ENCODE peak calls at places on chromosome 1, in ten cellular contexts. A is NB4; P is tibial artery; F is CD8-positive, alpha-beta T cell; R is cardiac fibroblast; K is foreskin fibroblast; Z is coronary artery; Y is kidney epithelial cell; E is astrocyte of the spinal cord; I is pancreas. M is an unnamed sample.
A peak's percentile ranks its signal among the peaks of the same experiment; 100 is the strongest.

GRCh38 chr1:92043621-92044020 is 13.8 kb downstream of the EPHX4 start:
- DNase-seq in Z (no peak), A (no peak), F (no peak), Y (no peak), P (no peak), R (no peak), K (no peak), I (no peak), E (no peak), M (no peak)

GRCh38 chr1:174968750-174969244 is 30.9 kb upstream of the CACYBP start:
- DNase-seq in A (peak; percentile 64), E (peak; percentile 90), Z (no peak), R (peak; percentile 52), Y (peak; percentile 53), K (peak; percentile 16), F (no peak), P (no peak), I (no peak), M (peak; percentile 76)

GRCh38 chr1:70353641-70354331 is 736 bp downstream of the ANKRD13C start:
- DNase-seq in Y (peak; percentile 58), E (peak; percentile 71), I (no peak), R (peak; percentile 61), Z (no peak), A (peak; percentile 58), P (no peak), K (peak; percentile 55), F (peak; percentile 18), M (peak; percentile 66)

GRCh38 chr1:247373721-247374141 is 42.1 kb upstream of the ZNF496 start:
- DNase-seq in I (no peak), Y (no peak), P (no peak), Z (no peak), E (peak; percentile 22), R (peak; percentile 52), K (no peak), F (peak; percentile 46), A (peak; percentile 66), M (peak; percentile 50)

GRCh38 chr1:13617108-13617507 is 33.5 kb downstream of the PDPN start:
- DNase-seq in A (no peak), I (no peak), R (peak; percentile 38), E (no peak), K (no peak), Z (no peak), F (no peak), P (no peak), Y (no peak), M (peak; percentile 19)

GRCh38 chr1:180948357-180948756 is 35.7 kb downstream of the KIAA1614 start:
- DNase-seq in K (no peak), I (no peak), Y (no peak), F (no peak), P (no peak), R (no peak), Z (no peak), E (no peak), A (no peak), M (no peak)

GRCh38 chr1:220368352-220369265 is 96.4 kb upstream of the RAB3GAP2 start:
- DNase-seq in I (no peak), A (no peak), Y (peak; percentile 10), K (no peak), Z (no peak), R (peak; percentile 3), P (no peak), E (no peak), F (no peak), M (peak; percentile 83)

GRCh38 chr1:48582408-48582807 is 110.4 kb upstream of the SPATA6 start:
- DNase-seq in Z (no peak), R (no peak), P (no peak), F (no peak), Y (no peak), I (no peak), K (no peak), E (no peak), A (no peak), M (no peak)

GRCh38 chr1:84689514-84690396 is 506 bp downstream of the SSX2IP start:
- DNase-seq in I (no peak), E (peak; percentile 56), Y (no peak), Z (peak; percentile 77), R (peak; percentile 54), P (peak; percentile 75), F (no peak), A (peak; percentile 75), K (peak; percentile 33), M (no peak)

GRCh38 chr1:84690397-84691138 is at the start of gene SSX2IP:
- DNase-seq in F (peak; percentile 99), A (peak; percentile 97), K (peak; percentile 97), E (peak; percentile 98), R (peak; percentile 98), Z (peak; percentile 98), I (peak; percentile 99), Y (peak; percentile 79), P (peak; percentile 99), M (peak; percentile 95)

GRCh38 chr1:84686203-84686602 is 4.1 kb downstream of the SSX2IP start:
- DNase-seq in R (no peak), P (no peak), F (no peak), A (no peak), Z (no peak), K (no peak), Y (no peak), I (no peak), E (no peak), M (no peak)

GRCh38 chr1:84688461-84689061 is 1.7 kb downstream of the SSX2IP start:
- DNase-seq in P (no peak), R (peak; percentile 56), I (no peak), Z (no peak), Y (no peak), A (peak; percentile 74), K (no peak), F (no peak), E (no peak), M (peak; percentile 43)

GRCh38 chr1:84687703-84688460 is 2.4 kb downstream of the SSX2IP start:
- DNase-seq in I (no peak), K (peak; percentile 61), R (peak; percentile 27), E (peak; percentile 27), F (no peak), Z (no peak), P (no peak), Y (no peak), A (peak; percentile 13), M (peak; percentile 47)
- H3K4me3 ChIP-seq in I (no peak overlapping the region), K (peak overlapping the region; percentile 69), R (no peak overlapping the region), E (no peak overlapping the region), F (no peak overlapping the region), Z (no peak overlapping the region), P (no peak overlapping the region), Y (no peak overlapping the region), A (peak overlapping the region; percentile 78), M (no peak overlapping the region)

GRCh38 chr1:156703336-156703735 is 2.0 kb downstream of the CRABP2 start:
- DNase-seq in A (no peak), F (no peak), P (no peak), Y (no peak), E (no peak), K (no peak), R (no peak), I (no peak), Z (no peak), M (no peak)
- TF ChIP-seq CTCF in A (no peak), F (no peak), P (no peak), Y (no peak), E (no peak), K (no peak), R (no peak), I (no peak), Z (no peak), M (no peak)

GRCh38 chr1:156488566-156489165 is 11.9 kb downstream of the MEF2D start:
- DNase-seq in I (no peak), Y (no peak), R (no peak), E (no peak), F (no peak), A (no peak), Z (no peak), K (no peak), P (no peak), M (no peak)

GRCh38 chr1:156490401-156491032 is 10.1 kb downstream of the MEF2D start:
- DNase-seq in F (no peak), P (peak; percentile 87), I (no peak), E (no peak), K (no peak), A (peak; percentile 50), Y (no peak), R (no peak), Z (no peak), M (peak; percentile 52)

GRCh38 chr1:156489166-156489934 is 11.2 kb downstream of the MEF2D start:
- DNase-seq in F (peak; percentile 34), K (no peak), Y (no peak), I (no peak), R (no peak), P (no peak), A (peak; percentile 48), Z (no peak), E (no peak), M (no peak)

GRCh38 chr1:156491151-156491949 is 9.2 kb downstream of the MEF2D start:
- DNase-seq in Y (no peak), E (no peak), I (no peak), P (no peak), K (no peak), R (no peak), Z (no peak), A (peak; percentile 78), F (no peak), M (no peak)

DNA sequence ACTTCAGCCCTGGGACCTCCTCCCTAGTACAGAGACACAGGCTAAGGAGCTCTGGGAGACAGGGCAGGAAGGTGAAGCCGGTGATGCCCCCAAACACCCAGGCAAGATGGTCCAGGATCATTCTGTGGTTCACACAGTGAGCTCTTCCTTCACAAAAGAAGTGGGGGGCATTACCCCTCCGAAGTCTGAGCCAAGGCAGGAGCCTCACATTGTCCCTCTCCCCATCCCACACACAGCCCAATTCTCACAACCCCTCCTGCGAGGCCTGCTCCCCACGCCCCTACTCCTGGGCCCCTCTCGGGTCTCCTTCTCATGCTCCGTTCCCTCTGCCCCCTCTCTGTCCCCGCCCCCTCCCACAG is 10.7 kb downstream of the MEF2D start:
- DNase-seq in R (no peak), Y (no peak), Z (no peak), P (no peak), I (no peak), A (no peak), K (no peak), F (no peak), E (no peak), M (no peak)
- H3K4me3 ChIP-seq in R (no peak overlapping the region), Y (no peak overlapping the region), Z (peak overlapping the region; percentile 54), P (peak overlapping the region; percentile 53), I (no peak overlapping the region), A (peak overlapping the region; percentile 47), K (no peak overlapping the region), F (peak overlapping the region; percentile 24), E (no peak overlapping the region), M (no peak overlapping the region)

DNA sequence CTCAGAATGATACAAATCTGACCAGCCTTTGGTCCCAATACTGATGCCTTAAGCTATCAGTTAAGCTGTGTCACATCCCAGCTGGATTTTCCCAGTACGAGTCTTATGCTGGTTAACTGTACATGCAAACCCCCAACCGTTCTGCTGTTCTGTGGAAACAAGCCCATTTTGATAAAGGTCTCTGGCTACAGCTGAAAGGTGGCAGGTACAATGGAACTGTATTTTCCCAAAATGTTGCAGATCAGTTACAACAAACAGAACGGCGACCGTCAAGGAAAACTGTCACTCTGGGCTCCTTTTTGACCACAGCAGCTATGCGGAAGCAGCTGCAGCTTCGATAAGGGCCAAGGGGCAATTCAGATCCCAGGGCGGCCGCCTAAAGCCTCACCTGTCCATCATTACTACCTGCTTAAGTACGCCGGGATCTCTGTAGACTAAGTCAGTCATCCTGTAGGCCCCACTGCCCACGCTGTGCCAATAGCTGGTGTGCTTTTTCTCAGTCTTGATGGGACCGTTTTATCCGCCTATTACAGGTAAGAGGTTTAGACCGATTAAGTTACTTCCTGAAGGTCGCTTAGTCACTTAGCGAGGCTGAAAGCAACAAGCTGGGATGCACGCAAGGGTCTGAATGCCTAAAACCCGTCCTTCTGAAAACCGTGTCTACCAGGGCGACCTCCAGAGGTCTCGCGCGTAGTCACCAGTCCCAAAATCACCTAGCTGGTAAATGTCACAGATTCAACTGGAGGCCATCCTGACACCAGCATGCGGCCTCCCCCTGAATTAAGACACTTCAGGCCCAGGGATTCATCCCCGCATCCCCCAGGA is 11.1 kb upstream of the RAB42 start:
- DNase-seq in A (peak; percentile 71), Y (no peak), F (peak; percentile 37), P (peak; percentile 67), Z (no peak), R (peak; percentile 45), E (peak; percentile 33), I (no peak), K (peak; percentile 30), M (peak; percentile 41)
- TF ChIP-seq CTCF in A (no peak), Y (peak; percentile 22), F (peak; percentile 43), P (no peak), Z (no peak), R (no peak), E (peak; percentile 6), I (no peak), K (no peak), M (no peak)